ENCODE peak calls at places on chromosomes 2 and 18, in six cellular contexts. One of them, this sample, is unnamed.

GRCh38 chr2:201127570-201127969 is 11.6 kb downstream of the CFLAR start:
- DNase-seq in glomerular endothelial cell: peak; percentile 50
- DNase-seq in CD4-positive, alpha-beta memory T cell: peak; percentile 24
- DNase-seq in KG1: no peak
- DNase-seq in HL-60: no peak
- DNase-seq in ACHN: peak; percentile 72
- DNase-seq in this sample: no peak

GRCh38 chr18:23235860-23236259 is 100.6 kb downstream of the CABLES1 start:
- DNase-seq in KG1: no peak
- DNase-seq in CD4-positive, alpha-beta memory T cell: no peak
- DNase-seq in glomerular endothelial cell: no peak
- DNase-seq in HL-60: no peak
- DNase-seq in ACHN: no peak
- DNase-seq in this sample: no peak

GRCh38 chr18:56380682-56381081 is 257.7 kb downstream of the TXNL1 start:
- DNase-seq in HL-60: no peak
- DNase-seq in glomerular endothelial cell: no peak
- DNase-seq in CD4-positive, alpha-beta memory T cell: no peak
- DNase-seq in KG1: no peak
- DNase-seq in ACHN: no peak
- DNase-seq in this sample: no peak

GRCh38 chr18:1147616-1148184 is 243.0 kb downstream of the ADCYAP1 start:
- DNase-seq in CD4-positive, alpha-beta memory T cell: no peak
- DNase-seq in HL-60: no peak
- DNase-seq in ACHN: no peak
- DNase-seq in KG1: no peak
- DNase-seq in glomerular endothelial cell: no peak
- DNase-seq in this sample: no peak

GRCh38 chr18:68164909-68165308 is 550.0 kb downstream of the TMX3 start:
- DNase-seq in ACHN: no peak
- DNase-seq in KG1: no peak
- DNase-seq in CD4-positive, alpha-beta memory T cell: no peak
- DNase-seq in glomerular endothelial cell: no peak
- DNase-seq in HL-60: no peak
- DNase-seq in this sample: no peak

GRCh38 chr2:69959425-69959824 is 2.0 kb downstream of the ASPRV1 start:
- DNase-seq in ACHN: no peak
- DNase-seq in HL-60: no peak
- DNase-seq in CD4-positive, alpha-beta memory T cell: no peak
- DNase-seq in KG1: no peak
- DNase-seq in glomerular endothelial cell: no peak
- DNase-seq in this sample: no peak

GRCh38 chr2:105560157-105560556 is 161.3 kb upstream of the FHL2 start:
- DNase-seq in glomerular endothelial cell: no peak
- DNase-seq in KG1: no peak
- DNase-seq in CD4-positive, alpha-beta memory T cell: no peak
- DNase-seq in HL-60: no peak
- DNase-seq in ACHN: no peak
- DNase-seq in this sample: no peak

GRCh38 chr2:112622528-112622849 is 23.2 kb upstream of the SLC20A1 start:
- DNase-seq in KG1: no peak
- DNase-seq in HL-60: no peak
- DNase-seq in CD4-positive, alpha-beta memory T cell: no peak
- DNase-seq in glomerular endothelial cell: no peak
- DNase-seq in ACHN: no peak
- DNase-seq in this sample: no peak

GRCh38 chr2:135904590-135904989 is 28.3 kb upstream of the MCM6 start:
- DNase-seq in CD4-positive, alpha-beta memory T cell: no peak
- DNase-seq in HL-60: no peak
- DNase-seq in KG1: no peak
- DNase-seq in ACHN: no peak
- DNase-seq in glomerular endothelial cell: no peak
- DNase-seq in this sample: no peak

GRCh38 chr2:235500761-235501662 is 7.2 kb downstream of the AGAP1 start:
- DNase-seq in glomerular endothelial cell: no peak
- DNase-seq in ACHN: peak; percentile 69
- DNase-seq in KG1: no peak
- DNase-seq in CD4-positive, alpha-beta memory T cell: no peak
- DNase-seq in HL-60: no peak
- DNase-seq in this sample: no peak

GRCh38 chr2:120552079-120552478 is 183.6 kb upstream of the GLI2 start:
- DNase-seq in KG1: no peak
- DNase-seq in CD4-positive, alpha-beta memory T cell: no peak
- DNase-seq in HL-60: no peak
- DNase-seq in ACHN: no peak
- DNase-seq in glomerular endothelial cell: no peak
- DNase-seq in this sample: no peak

GRCh38 chr2:223613017-223613950 is 11.1 kb upstream of the SCG2 start:
- DNase-seq in KG1: no peak
- DNase-seq in HL-60: peak; percentile 3
- DNase-seq in ACHN: peak; percentile 90
- DNase-seq in glomerular endothelial cell: peak; percentile 68
- DNase-seq in CD4-positive, alpha-beta memory T cell: no peak
- DNase-seq in this sample: peak; percentile 66

GRCh38 chr2:68762665-68763064 is 28.1 kb downstream of the ARHGAP25 start:
- DNase-seq in HL-60: no peak
- DNase-seq in glomerular endothelial cell: no peak
- DNase-seq in ACHN: no peak
- DNase-seq in CD4-positive, alpha-beta memory T cell: peak; percentile 38
- DNase-seq in KG1: no peak
- DNase-seq in this sample: no peak

GRCh38 chr2:112636605-112637288 is 9.0 kb upstream of the SLC20A1 start:
- DNase-seq in ACHN: no peak
- DNase-seq in HL-60: no peak
- DNase-seq in KG1: no peak
- DNase-seq in CD4-positive, alpha-beta memory T cell: no peak
- DNase-seq in glomerular endothelial cell: no peak
- DNase-seq in this sample: no peak

GRCh38 chr18:48828713-48829442 is 121.9 kb downstream of the SMAD7 start:
- DNase-seq in HL-60: no peak
- DNase-seq in CD4-positive, alpha-beta memory T cell: no peak
- DNase-seq in KG1: no peak
- DNase-seq in ACHN: no peak
- DNase-seq in glomerular endothelial cell: no peak
- DNase-seq in this sample: no peak

GRCh38 chr2:234031207-234031606 is 19.3 kb upstream of the SPP2 start:
- DNase-seq in ACHN: no peak
- DNase-seq in HL-60: no peak
- DNase-seq in KG1: no peak
- DNase-seq in CD4-positive, alpha-beta memory T cell: no peak
- DNase-seq in glomerular endothelial cell: no peak
- DNase-seq in this sample: no peak

GRCh38 chr2:5521462-5521861 is 170.7 kb upstream of the SOX11 start:
- DNase-seq in HL-60: no peak
- DNase-seq in ACHN: no peak
- DNase-seq in glomerular endothelial cell: no peak
- DNase-seq in CD4-positive, alpha-beta memory T cell: no peak
- DNase-seq in KG1: no peak
- DNase-seq in this sample: no peak

GRCh38 chr2:23513881-23514793 is 129.2 kb downstream of the KLHL29 start:
- DNase-seq in glomerular endothelial cell: no peak
- DNase-seq in KG1: no peak
- DNase-seq in CD4-positive, alpha-beta memory T cell: no peak
- DNase-seq in HL-60: no peak
- DNase-seq in ACHN: no peak
- DNase-seq in this sample: no peak